ENCODE peak calls at places on chromosomes 16 and 17, in six cellular contexts. K, J, O, Z, B and Q are unnamed samples.
A peak's percentile ranks its signal among the peaks of the same experiment; 100 is the strongest.

GRCh38 chr16:85690469-85691064 is 1.8 kb upstream of the GINS2 start:
- DNase-seq in K (no peak), O (no peak), B (no peak), Z (no peak), J (no peak), Q (no peak)

GRCh38 chr16:68737730-68738590 is 868 bp downstream of the CDH1 start:
- DNase-seq in J (no peak), O (no peak), B (peak; percentile 92), K (no peak), Z (no peak), Q (peak; percentile 74)

GRCh38 chr16:20676268-20676828 is 21.1 kb downstream of the ACSM1 start:
- DNase-seq in B (no peak), J (no peak), K (no peak), Z (no peak), O (no peak), Q (no peak)

GRCh38 chr17:61531223-61531622 is 59.8 kb downstream of the NACA2 start:
- DNase-seq in J (no peak), K (no peak), O (no peak), Z (no peak), B (no peak), Q (no peak)

GRCh38 chr17:80817861-80818260 is 173.8 kb upstream of the CHMP6 start:
- DNase-seq in O (peak; percentile 76), B (no peak), K (no peak), Z (no peak), J (no peak), Q (no peak)

GRCh38 chr17:15883617-15884111 is 61.3 kb upstream of the ADORA2B start:
- DNase-seq in Z (no peak), O (peak; percentile 93), K (no peak), B (no peak), J (no peak), Q (no peak)

GRCh38 chr17:78355045-78355641 is 4.7 kb downstream of the SOCS3 start:
- DNase-seq in Z (no peak), J (no peak), O (no peak), K (no peak), B (no peak), Q (no peak)

GRCh38 chr17:65886240-65886639 is 305.7 kb downstream of the CEP112 start:
- DNase-seq in B (no peak), Z (no peak), K (no peak), O (peak; percentile 12), J (no peak), Q (no peak)

GRCh38 chr16:8852534-8852933 is 16.3 kb downstream of the CARHSP1 start:
- DNase-seq in J (no peak), Z (no peak), O (no peak), K (no peak), B (no peak), Q (peak; percentile 32)

GRCh38 chr17:73663614-73664013 is 19.4 kb upstream of the SDK2 start:
- DNase-seq in B (no peak), J (no peak), K (no peak), Z (no peak), O (no peak), Q (no peak)

DNA sequence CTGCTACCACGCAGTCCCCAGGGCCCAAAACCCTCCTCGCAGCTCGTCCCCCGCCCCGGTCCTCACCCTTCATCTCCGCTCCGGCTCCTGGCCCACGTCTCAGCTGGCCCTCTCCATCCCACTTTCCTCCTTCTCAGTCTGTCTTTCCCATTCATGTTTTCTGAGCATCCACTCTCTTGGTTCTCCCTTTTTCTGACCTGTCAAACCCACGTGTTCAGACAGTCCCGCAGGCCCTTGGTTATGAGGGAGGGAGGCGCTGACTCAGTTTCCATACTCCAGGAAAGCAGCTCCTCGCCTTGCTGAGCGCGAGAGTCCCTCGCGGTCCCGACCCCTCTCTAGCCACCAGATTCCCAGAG is 392 bp upstream of the HID1 start:
- DNase-seq in O (no peak), Z (no peak), J (no peak), B (no peak), K (no peak), Q (no peak)
- TF ChIP-seq CTCF in O (no peak), Z (no peak), J (no peak), B (no peak), K (no peak), Q (no peak)

DNA sequence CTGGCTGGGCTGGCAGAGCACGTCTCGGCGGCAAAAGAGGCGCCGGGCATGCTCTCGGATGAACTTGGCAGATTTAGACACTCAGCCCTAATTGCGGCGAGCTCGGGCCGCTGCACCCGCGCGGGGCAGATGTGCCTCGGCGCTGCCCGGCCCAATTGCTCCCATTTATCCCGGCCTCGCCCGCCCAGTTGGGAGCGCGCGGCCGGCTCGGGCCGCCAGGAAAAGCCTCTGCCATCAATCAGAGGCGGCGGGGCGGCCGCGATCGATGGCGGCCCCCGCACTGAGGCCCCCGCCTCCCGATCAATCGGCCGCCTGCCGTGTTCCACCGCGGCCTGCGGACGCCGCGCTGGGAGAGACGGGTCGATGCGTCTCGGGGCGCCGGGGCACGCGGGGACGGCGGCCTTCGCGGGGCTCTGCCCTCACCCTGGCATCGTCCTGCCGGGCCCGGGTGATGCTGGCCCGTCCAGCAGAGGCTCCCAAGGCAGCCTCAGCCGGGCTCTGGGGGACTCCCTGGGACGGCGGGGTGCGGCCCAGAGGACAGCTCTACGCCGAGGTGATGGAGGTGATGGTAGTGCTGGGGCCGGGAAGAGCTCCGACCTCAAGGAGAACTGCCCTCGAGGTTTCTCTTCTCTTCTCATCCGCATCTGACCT is 200.9 kb upstream of the N4BP1 start:
- DNase-seq in B (no peak), J (no peak), K (no peak), O (no peak), Z (no peak), Q (no peak)
- H3K4me3 ChIP-seq in B (no peak overlapping the region), J (no peak overlapping the region), K (peak overlapping the region; percentile 54), O (no peak overlapping the region), Z (no peak overlapping the region), Q (no peak overlapping the region)

GRCh38 chr16:57107324-57107922 is 15.0 kb downstream of the CPNE2 start:
- DNase-seq in O (no peak), Z (no peak), B (no peak), J (no peak), K (no peak), Q (no peak)

GRCh38 chr16:57109500-57110105 is 17.2 kb downstream of the CPNE2 start:
- DNase-seq in O (no peak), K (no peak), J (no peak), Z (no peak), B (no peak), Q (no peak)

GRCh38 chr16:57104706-57105105 is 12.3 kb downstream of the CPNE2 start:
- DNase-seq in J (no peak), K (no peak), Z (no peak), B (no peak), O (no peak), Q (no peak)

GRCh38 chr16:57108432-57108831 is 16.0 kb downstream of the CPNE2 start:
- DNase-seq in J (no peak), K (no peak), Z (no peak), O (no peak), B (no peak), Q (no peak)

GRCh38 chr16:57106767-57107166 is 14.4 kb downstream of the CPNE2 start:
- DNase-seq in O (no peak), J (no peak), B (no peak), Z (peak; percentile 65), K (peak; percentile 51), Q (no peak)
- H3K4me1 ChIP-seq in O (no peaks in the 10 kb centered on the region), J (peaks cover 10% of the 10 kb centered on the region), B (no peaks in the 10 kb centered on the region), Z (peaks cover 4% of the 10 kb centered on the region), K (peaks cover 33% of the 10 kb centered on the region), Q (no peaks in the 10 kb centered on the region)

GRCh38 chr17:10294162-10294561 is 78.6 kb downstream of the MYH13 start:
- DNase-seq in B (no peak), Z (no peak), K (no peak), O (no peak), J (no peak), Q (no peak)

GRCh38 chr17:10292057-10292931 is 80.5 kb downstream of the MYH13 start:
- DNase-seq in K (peak; percentile 46), J (no peak), O (peak; percentile 26), B (no peak), Z (peak; percentile 79), Q (peak; percentile 79)

GRCh38 chr17:10297691-10298090 is 75.1 kb downstream of the MYH13 start:
- DNase-seq in Z (no peak), B (no peak), K (no peak), J (no peak), O (no peak), Q (no peak)

GRCh38 chr17:10290046-10290445 is 82.8 kb downstream of the MYH13 start:
- DNase-seq in O (no peak), K (peak; percentile 35), B (no peak), J (no peak), Z (peak; percentile 45), Q (no peak)

GRCh38 chr17:10295728-10296343 is 77.0 kb downstream of the MYH13 start:
- DNase-seq in J (peak; percentile 46), Z (no peak), B (no peak), O (peak; percentile 33), K (peak; percentile 37), Q (no peak)
- TF ChIP-seq CTCF in J (peak; percentile 48), Z (peak; percentile 57), B (peak; percentile 69), O (peak; percentile 66), K (peak; percentile 70), Q (peak; percentile 74)

DNA sequence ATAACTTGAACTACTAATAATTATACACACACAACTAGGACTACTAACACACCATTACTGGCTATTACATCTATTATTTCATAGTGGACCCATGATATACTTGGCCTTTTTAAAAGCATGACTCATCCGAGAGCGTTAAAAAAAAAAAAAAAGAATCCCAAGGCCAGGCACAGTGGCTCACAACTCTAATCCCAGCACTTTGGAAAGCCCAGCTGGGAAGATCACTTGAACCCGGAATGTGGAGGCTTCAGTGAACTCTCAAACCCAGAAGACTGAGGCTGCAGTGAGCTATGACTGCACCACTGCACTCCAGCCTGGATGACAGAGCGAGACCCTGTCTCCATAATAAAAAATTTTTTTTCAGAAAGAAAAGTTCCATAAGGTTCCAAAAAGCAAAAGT is 3.1 kb downstream of the GLG1 start:
- DNase-seq in O (peak; percentile 21), B (no peak), Z (no peak), K (no peak), J (no peak), Q (no peak)
- H3K4me3 ChIP-seq in O (no peak overlapping the region), B (no peak overlapping the region), Z (no peak overlapping the region), K (no peak overlapping the region), J (no peak overlapping the region), Q (no peak overlapping the region)

DNA sequence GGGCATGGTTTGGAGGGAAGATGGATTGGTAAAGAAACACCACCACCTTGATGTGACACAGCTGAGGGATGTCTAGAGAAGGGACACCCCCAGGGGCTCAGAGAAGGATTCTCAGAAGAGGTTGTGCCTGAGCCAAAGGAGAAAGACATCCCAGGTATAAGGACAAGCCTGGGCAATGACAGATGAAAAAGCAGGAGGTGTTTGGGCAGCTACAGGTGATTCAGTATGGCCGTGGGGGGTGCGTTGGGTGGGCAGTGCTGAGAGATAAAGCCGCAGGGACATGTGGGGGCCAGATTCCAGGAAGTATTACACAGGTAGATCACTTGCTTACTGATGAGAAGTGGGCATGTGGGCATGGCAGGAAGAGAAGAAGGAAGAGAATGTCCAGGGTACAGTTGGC is 7.0 kb downstream of the TMEM95 start:
- DNase-seq in B (no peak), Z (no peak), K (no peak), J (no peak), O (no peak), Q (no peak)
- H3K4me1 ChIP-seq in B (no peaks in the 10 kb centered on the region), Z (no peaks in the 10 kb centered on the region), K (no peaks in the 10 kb centered on the region), J (peaks cover 6% of the 10 kb centered on the region), O (no peaks in the 10 kb centered on the region), Q (no peaks in the 10 kb centered on the region)